ENCODE peak calls at places on chromosomes 2 and 18, in seven cellular contexts. B is sigmoid colon; J is CD8-positive, alpha-beta T cell; H is heart right ventricle; Q is BE2C; M is RWPE1; O is upper lobe of left lung. E is an unnamed sample.

GRCh38 chr18:21735452-21736015 is 5.1 kb upstream of the MIB1 start:
- DNase-seq in B (no peak), Q (no peak), M (no peak), O (no peak), J (peak; percentile 3), H (no peak), E (peak; percentile 45)

GRCh38 chr2:233563663-233564430 is 2.7 kb downstream of the USP40 start:
- DNase-seq in O (no peak), M (no peak), J (no peak), H (no peak), B (no peak), Q (no peak), E (no peak)

GRCh38 chr18:5466256-5466655 is 77.5 kb downstream of the EPB41L3 start:
- DNase-seq in M (no peak), Q (no peak), B (no peak), J (no peak), H (no peak), O (no peak), E (no peak)

GRCh38 chr2:8144785-8145184 is 537.1 kb upstream of the ID2 start:
- DNase-seq in B (no peak), Q (no peak), O (no peak), H (no peak), J (no peak), M (no peak), E (no peak)

GRCh38 chr2:197993830-197994229 is 189.4 kb downstream of the PLCL1 start:
- DNase-seq in M (no peak), O (no peak), B (no peak), H (no peak), J (no peak), Q (no peak), E (no peak)

GRCh38 chr2:181917378-181917735 is 25.8 kb downstream of the ITPRID2 start:
- DNase-seq in O (no peak), M (no peak), B (no peak), Q (no peak), H (no peak), J (no peak), E (no peak)

GRCh38 chr2:120659275-120659952 is 76.3 kb upstream of the GLI2 start:
- DNase-seq in M (no peak), B (no peak), O (no peak), J (no peak), Q (no peak), H (no peak), E (no peak)

GRCh38 chr2:190186238-190186637 is 123.7 kb upstream of the MSTN start:
- DNase-seq in O (no peak), M (no peak), B (no peak), Q (no peak), H (no peak), J (no peak), E (no peak)

GRCh38 chr2:219497495-219498279 is 1.0 kb upstream of the GMPPA start:
- DNase-seq in O (peak; percentile 95), M (peak; percentile 77), Q (peak; percentile 80), B (peak; percentile 97), H (peak; percentile 94), J (no peak), E (peak; percentile 82)

GRCh38 chr2:46344696-46345095 is 47.5 kb downstream of the EPAS1 start:
- DNase-seq in O (no peak), Q (no peak), H (no peak), M (no peak), B (no peak), J (no peak), E (no peak)

DNA sequence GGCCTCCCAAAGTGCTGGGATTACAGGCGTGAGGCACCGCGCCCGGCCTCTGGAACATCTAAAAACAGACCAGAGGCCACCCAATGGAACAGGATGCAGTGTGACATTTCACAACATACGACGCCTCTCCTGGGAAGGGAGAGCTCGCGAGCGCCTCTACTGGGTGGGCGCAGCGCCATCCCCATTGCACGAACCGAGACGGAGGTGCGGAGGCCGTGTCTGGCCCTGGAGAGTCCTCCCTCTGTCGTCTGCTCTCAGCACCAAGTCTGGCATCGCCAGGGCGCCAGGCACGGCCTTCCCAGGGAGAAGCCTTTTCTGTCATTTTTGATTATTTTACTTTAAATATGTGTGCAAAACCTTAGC is 9.4 kb upstream of the GBX2 start:
- DNase-seq in Q (peak; percentile 79), H (peak; percentile 58), B (peak; percentile 68), M (no peak), J (no peak), O (peak; percentile 85), E (peak; percentile 72)
- TF ChIP-seq CTCF in Q (peak; percentile 71), H (no peak), B (no peak), M (no peak), J (no peak), O (no peak), E (no peak)

GRCh38 chr18:55384551-55385275 is 203.3 kb downstream of the TCF4 start:
- DNase-seq in M (no peak), H (no peak), J (no peak), B (no peak), O (no peak), Q (peak; percentile 50), E (peak; percentile 26)

GRCh38 chr18:55384115-55384514 is 203.9 kb downstream of the TCF4 start:
- DNase-seq in M (no peak), Q (no peak), B (no peak), J (no peak), H (no peak), O (no peak), E (no peak)

GRCh38 chr18:55382277-55382805 is 205.7 kb downstream of the TCF4 start:
- DNase-seq in Q (no peak), M (no peak), O (no peak), H (no peak), J (no peak), B (no peak), E (no peak)

GRCh38 chr18:55380574-55380973 is 207.4 kb downstream of the TCF4 start:
- DNase-seq in M (no peak), Q (no peak), H (no peak), B (no peak), O (no peak), J (no peak), E (no peak)

GRCh38 chr18:55381277-55381676 is 206.7 kb downstream of the TCF4 start:
- DNase-seq in H (no peak), M (no peak), O (no peak), Q (no peak), B (no peak), J (no peak), E (no peak)
- TF ChIP-seq CTCF in H (no peak), M (no peak), O (no peak), Q (no peak), B (no peak), J (no peak), E (no peak)

GRCh38 chr2:72951303-72952095 is 34.2 kb downstream of the EMX1 start:
- DNase-seq in B (no peak), H (no peak), J (no peak), O (no peak), M (no peak), Q (no peak), E (no peak)

GRCh38 chr2:72952961-72953360 is 35.6 kb downstream of the EMX1 start:
- DNase-seq in J (no peak), O (no peak), Q (no peak), B (no peak), H (no peak), M (no peak), E (no peak)

GRCh38 chr2:72953528-72953927 is 36.2 kb downstream of the EMX1 start:
- DNase-seq in Q (no peak), O (no peak), B (no peak), H (no peak), J (no peak), M (no peak), E (no peak)

GRCh38 chr2:72950558-72951255 is 33.4 kb downstream of the EMX1 start:
- DNase-seq in O (no peak), J (no peak), H (no peak), B (no peak), M (no peak), Q (no peak), E (no peak)

GRCh38 chr2:72952110-72952823 is 34.9 kb downstream of the EMX1 start:
- DNase-seq in H (no peak), O (no peak), J (no peak), B (no peak), Q (no peak), M (no peak), E (no peak)
- TF ChIP-seq CTCF in H (no peak), O (no peak), J (no peak), B (no peak), Q (no peak), M (no peak), E (no peak)

GRCh38 chr2:65350714-65351113 is 81.7 kb downstream of the SPRED2 start:
- DNase-seq in O (no peak), M (no peak), H (no peak), B (no peak), J (no peak), Q (no peak), E (peak; percentile 16)
- TF ChIP-seq CTCF in O (peak; percentile 3), M (peak; percentile 7), H (no peak), B (no peak), J (no peak), Q (peak; percentile 33), E (peak; percentile 31)

GRCh38 chr18:79887181-79888000 is 64.1 kb downstream of the SLC66A2 start:
- DNase-seq in M (no peak), J (no peak), Q (no peak), B (peak; percentile 57), H (no peak), O (peak; percentile 70), E (no peak)

GRCh38 chr18:79882522-79883241 is 68.8 kb downstream of the SLC66A2 start:
- DNase-seq in Q (no peak), H (no peak), B (peak; percentile 40), M (no peak), O (peak; percentile 69), J (no peak), E (no peak)

GRCh38 chr18:79884296-79884962 is 67.0 kb downstream of the SLC66A2 start:
- DNase-seq in J (no peak), O (no peak), H (no peak), B (peak; percentile 54), M (no peak), Q (no peak), E (no peak)

GRCh38 chr18:79883461-79884295 is 67.8 kb downstream of the SLC66A2 start:
- DNase-seq in M (no peak), J (no peak), O (no peak), B (peak; percentile 51), H (no peak), Q (no peak), E (no peak)

GRCh38 chr18:79884963-79885728 is 66.3 kb downstream of the SLC66A2 start:
- DNase-seq in Q (no peak), H (no peak), J (no peak), M (no peak), B (peak; percentile 49), O (no peak), E (no peak)
- TF ChIP-seq CTCF in Q (no peak), H (no peak), J (no peak), M (no peak), B (no peak), O (no peak), E (no peak)

GRCh38 chr2:223219872-223220621 is 168.1 kb downstream of the KCNE4 start:
- DNase-seq in B (no peak), M (no peak), J (no peak), H (no peak), Q (no peak), O (no peak), E (no peak)
- TF ChIP-seq CTCF in B (no peak), M (no peak), J (no peak), H (no peak), Q (no peak), O (no peak), E (no peak)